ENCODE peak calls at places on chromosomes 1 and 21, in four cellular contexts. A, N, P and T are unnamed samples.

GRCh38 chr1:11784256-11784992 is 21.3 kb downstream of the MTHFR start:
- DNase-seq in P (no peak), N (no peak), A (no peak), T (no peak)

GRCh38 chr21:35053356-35054096 is 4.4 kb upstream of the RUNX1 start:
- DNase-seq in N (no peak), P (no peak), A (no peak), T (no peak)

GRCh38 chr1:59512702-59513101 is 215.8 kb downstream of the FGGY start:
- DNase-seq in A (no peak), N (no peak), P (no peak), T (no peak)

GRCh38 chr1:97190326-97190725 is 468.7 kb downstream of the PTBP2 start:
- DNase-seq in N (no peak), A (no peak), P (peak), T (no peak)

GRCh38 chr1:50605186-50605875 is 182.1 kb upstream of the DMRTA2 start:
- DNase-seq in N (peak), A (no peak), P (no peak), T (no peak)

GRCh38 chr21:26365849-26366248 is 195.3 kb upstream of the APP start:
- DNase-seq in P (no peak), A (no peak), N (no peak), T (no peak)

GRCh38 chr1:10721381-10722321 is 74.8 kb downstream of the CASZ1 start:
- DNase-seq in N (no peak), A (no peak), P (no peak), T (no peak)

GRCh38 chr1:61238371-61238689 is 156.0 kb downstream of the NFIA start:
- DNase-seq in P (no peak), N (no peak), A (no peak), T (no peak)

GRCh38 chr1:219350621-219351020 is 176.9 kb downstream of the LYPLAL1 start:
- DNase-seq in A (no peak), N (no peak), P (no peak), T (no peak)

GRCh38 chr1:206905295-206906164 is 8.3 kb downstream of the IL24 start:
- DNase-seq in A (no peak), N (no peak), P (peak), T (no peak)

GRCh38 chr1:190904091-190904695 is 426.5 kb upstream of the BRINP3 start:
- DNase-seq in A (no peak), P (no peak), N (no peak), T (no peak)

GRCh38 chr1:25106352-25106751 is 126.0 kb downstream of the SYF2 start:
- DNase-seq in N (no peak), P (no peak), A (no peak), T (no peak)

GRCh38 chr1:8525291-8526275 is 207.7 kb downstream of the SLC45A1 start:
- DNase-seq in N (peak), A (peak), P (peak), T (peak)

GRCh38 chr1:165114022-165114888 is 242.3 kb downstream of the LMX1A start:
- DNase-seq in N (peak), A (no peak), P (peak), T (no peak)

GRCh38 chr1:32716312-32717126 is 13.9 kb upstream of the SYNC start:
- DNase-seq in N (no peak), P (no peak), A (peak), T (peak)

GRCh38 chr1:203969846-203970245 is 103.1 kb upstream of the SOX13 start:
- DNase-seq in P (no peak), A (no peak), N (no peak), T (no peak)

GRCh38 chr1:116001739-116002487 is 25.6 kb downstream of the SLC22A15 start:
- DNase-seq in A (no peak), N (no peak), P (no peak), T (no peak)

GRCh38 chr21:14495075-14495474 is 51.0 kb downstream of the SAMSN1 start:
- DNase-seq in N (no peak), A (no peak), P (no peak), T (no peak)

GRCh38 chr1:1778827-1779675 is 781 bp upstream of the NADK start:
- DNase-seq in P (peak), N (no peak), A (peak), T (peak)

GRCh38 chr1:109714661-109715372 is 2.8 kb downstream of the GSTM5 start:
- DNase-seq in A (no peak), P (peak), N (no peak), T (no peak)